ENCODE peak calls at places on chromosomes 11 and 22, in ten cellular contexts. K, H, N, S, J, O, G, Q, B and P are unnamed samples.
A peak's percentile ranks its signal among the peaks of the same experiment; 100 is the strongest.

GRCh38 chr11:62273789-62274275 is 3.9 kb downstream of the SCGB2A2 start:
- DNase-seq in K (no peak), J (no peak), B (no peak), N (no peak), S (no peak), G (no peak), H (peak; percentile 44), O (no peak), Q (no peak), P (no peak)

GRCh38 chr11:9004310-9004945 is 627 bp upstream of the NRIP3 start:
- DNase-seq in N (no peak), H (peak; percentile 47), S (no peak), J (no peak), O (no peak), G (no peak), B (no peak), Q (peak; percentile 83), K (peak; percentile 17), P (no peak)

GRCh38 chr11:66956689-66957290 is 1.4 kb downstream of the PC start:
- DNase-seq in S (peak; percentile 64), B (peak; percentile 62), N (no peak), Q (no peak), G (no peak), O (peak; percentile 66), K (no peak), H (peak; percentile 80), J (no peak), P (no peak)

GRCh38 chr11:56521955-56522354 is 21.1 kb downstream of the OR5M11 start:
- DNase-seq in O (no peak), G (peak; percentile 9), H (peak; percentile 8), S (peak; percentile 1), K (no peak), J (no peak), N (no peak), B (no peak), Q (no peak), P (no peak)

GRCh38 chr22:19694696-19695095 is 19.6 kb upstream of the SEPTIN5 start:
- DNase-seq in S (no peak), N (no peak), Q (peak; percentile 43), B (no peak), G (no peak), H (no peak), O (no peak), K (no peak), J (no peak), P (no peak)

GRCh38 chr11:133939558-133939957 is 17.2 kb downstream of the IGSF9B start:
- DNase-seq in O (no peak), K (no peak), Q (no peak), N (no peak), S (no peak), H (no peak), J (no peak), G (no peak), B (no peak), P (no peak)

GRCh38 chr11:64023731-64024710 is 11.7 kb upstream of the FLRT1 start:
- DNase-seq in G (no peak), K (no peak), S (no peak), Q (no peak), J (no peak), N (no peak), B (no peak), O (no peak), H (no peak), P (no peak)

GRCh38 chr11:3627291-3627690 is 14.5 kb downstream of the ART5 start:
- DNase-seq in N (peak; percentile 57), Q (peak; percentile 25), B (no peak), O (peak; percentile 99), H (no peak), G (no peak), S (peak; percentile 52), J (no peak), K (no peak), P (no peak)

GRCh38 chr11:20026629-20027545 is 133.4 kb downstream of the DBX1 start:
- DNase-seq in J (no peak), B (no peak), Q (no peak), N (no peak), H (peak; percentile 98), S (peak; percentile 44), G (no peak), O (peak; percentile 69), K (no peak), P (no peak)

GRCh38 chr11:92628401-92629292 is 340.8 kb upstream of the MTNR1B start:
- DNase-seq in O (peak; percentile 82), G (no peak), N (no peak), H (no peak), Q (no peak), B (no peak), S (peak; percentile 33), J (no peak), K (no peak), P (no peak)

GRCh38 chr11:17692006-17692405 is 27.4 kb upstream of the MYOD1 start:
- DNase-seq in Q (no peak), B (no peak), S (no peak), N (no peak), G (no peak), K (no peak), O (no peak), H (no peak), J (no peak), P (no peak)

GRCh38 chr11:130022799-130023198 is 20.2 kb upstream of the PRDM10 start:
- DNase-seq in N (no peak), H (no peak), J (no peak), S (no peak), G (no peak), Q (no peak), O (peak; percentile 74), B (no peak), K (no peak), P (no peak)

GRCh38 chr11:45163956-45164575 is 17.6 kb downstream of the PRDM11 start:
- DNase-seq in S (no peak), N (no peak), H (no peak), B (peak; percentile 61), Q (peak; percentile 43), O (peak; percentile 24), G (no peak), K (no peak), J (peak; percentile 74), P (no peak)

GRCh38 chr11:113477321-113477720 is 2.1 kb upstream of the DRD2 start:
- DNase-seq in K (no peak), N (no peak), O (no peak), J (no peak), G (no peak), S (no peak), B (no peak), Q (no peak), H (peak; percentile 67), P (no peak)

GRCh38 chr11:66113132-66113856 is 43.2 kb downstream of the PACS1 start:
- DNase-seq in O (peak; percentile 87), B (no peak), S (peak; percentile 94), G (peak; percentile 75), N (no peak), Q (no peak), J (no peak), H (no peak), K (no peak), P (no peak)

GRCh38 chr11:127000991-127001390 is 421 bp upstream of the KIRREL3 start:
- DNase-seq in H (no peak), B (no peak), J (no peak), Q (no peak), G (no peak), S (no peak), O (no peak), K (no peak), N (no peak), P (no peak)

GRCh38 chr22:37177755-37178154 is 10.3 kb downstream of the C1QTNF6 start:
- DNase-seq in S (no peak), B (no peak), G (no peak), N (no peak), H (no peak), J (no peak), O (no peak), K (no peak), Q (no peak), P (no peak)

GRCh38 chr22:22030493-22031182 is 48.1 kb upstream of the TOP3B start:
- DNase-seq in G (no peak), N (no peak), K (no peak), S (peak; percentile 40), J (no peak), B (no peak), O (no peak), H (no peak), Q (peak; percentile 88), P (no peak)

GRCh38 chr22:22450343-22450839 is 58.2 kb downstream of the ZNF280B start:
- DNase-seq in G (no peak), N (no peak), B (peak; percentile 4), H (no peak), K (no peak), J (no peak), Q (peak; percentile 80), O (no peak), S (no peak), P (no peak)

GRCh38 chr11:32892355-32893090 is at the start of gene QSER1:
- DNase-seq in G (peak; percentile 73), N (no peak), B (peak; percentile 68), H (peak; percentile 64), K (peak; percentile 57), J (peak; percentile 84), O (peak; percentile 74), Q (peak; percentile 93), S (peak; percentile 48), P (peak; percentile 67)

GRCh38 chr11:46391578-46392420 is at the start of gene CHRM4:
- DNase-seq in Q (peak; percentile 75), K (no peak), O (peak; percentile 29), N (no peak), J (no peak), G (peak; percentile 60), H (peak; percentile 45), S (no peak), B (peak; percentile 51), P (no peak)

GRCh38 chr22:22022255-22022840 is 39.8 kb upstream of the TOP3B start:
- DNase-seq in N (no peak), Q (no peak), K (no peak), S (no peak), G (no peak), H (peak; percentile 30), O (no peak), B (no peak), J (no peak), P (no peak)